ENCODE peak calls at places on chromosomes 13 and 19, in ten cellular contexts. Q, D, P, R, Z, M, B, L, N and G are unnamed samples.

GRCh38 chr13:113774177-113775107 is 15.4 kb downstream of the TMEM255B start:
- DNase-seq in L (no peak), N (no peak), Q (no peak), B (no peak), R (no peak), Z (peak), P (peak), D (no peak), M (no peak), G (peak)

GRCh38 chr19:6890938-6891337 is 3.6 kb downstream of the ADGRE1 start:
- DNase-seq in P (no peak), Q (no peak), R (no peak), L (no peak), M (no peak), D (no peak), N (no peak), B (no peak), Z (no peak), G (no peak)

GRCh38 chr13:46232281-46232680 is 20.6 kb downstream of the LRRC63 start:
- DNase-seq in B (no peak), N (no peak), Q (no peak), P (no peak), R (no peak), L (no peak), M (no peak), D (no peak), Z (no peak), G (peak)

GRCh38 chr19:53536223-53536543 is 1.8 kb upstream of the ZNF331 start:
- DNase-seq in R (no peak), D (no peak), N (no peak), Q (no peak), L (no peak), B (no peak), Z (no peak), P (no peak), M (no peak), G (no peak)

GRCh38 chr13:50129923-50130685 is 114.9 kb downstream of the KCNRG start:
- DNase-seq in B (peak), M (peak), L (no peak), D (peak), Q (no peak), P (peak), Z (peak), R (peak), N (peak), G (peak)

GRCh38 chr19:31402529-31402928 is 53.3 kb upstream of the TSHZ3 start:
- DNase-seq in M (no peak), B (no peak), N (no peak), Q (no peak), R (no peak), P (no peak), D (no peak), L (no peak), Z (no peak), G (no peak)

GRCh38 chr13:24142886-24143285 is 17.6 kb upstream of the SPATA13 start:
- DNase-seq in L (no peak), M (no peak), D (no peak), N (no peak), Q (no peak), Z (peak), P (no peak), B (no peak), R (no peak), G (no peak)

GRCh38 chr19:47541507-47541906 is 26.6 kb upstream of the NAPA start:
- DNase-seq in P (no peak), Z (no peak), D (no peak), N (no peak), L (peak), Q (peak), R (no peak), M (no peak), B (no peak), G (no peak)

GRCh38 chr13:111337206-111337605 is 16.8 kb downstream of the TEX29 start:
- DNase-seq in P (no peak), N (no peak), D (no peak), Z (no peak), L (peak), B (no peak), Q (no peak), R (no peak), M (peak), G (peak)

GRCh38 chr13:60981407-60981806 is 434.2 kb downstream of the PCDH20 start:
- DNase-seq in B (no peak), N (no peak), R (no peak), P (no peak), Q (no peak), D (no peak), Z (no peak), M (no peak), L (no peak), G (no peak)

GRCh38 chr13:27808866-27809546 is 16.7 kb downstream of the GSX1 start:
- DNase-seq in M (no peak), N (no peak), Q (no peak), Z (no peak), B (no peak), R (no peak), P (no peak), L (no peak), D (no peak), G (peak)

GRCh38 chr13:31012285-31013024 is 80.0 kb downstream of the TEX26 start:
- DNase-seq in L (peak), N (no peak), R (no peak), B (no peak), M (peak), P (peak), Z (peak), Q (no peak), D (no peak), G (peak)